ENCODE peak calls at places on chromosomes 12 and 14, in six cellular contexts. G is GM12878, D is HepG2, U is endothelial cell of umbilical vein, S is A549, K is K562. M is an unnamed sample.

GRCh38 chr12:64403708-64404469 is at the start of gene XPOT:
- DNase-seq in G (peak; percentile 84), D (peak; percentile 92), U (peak; percentile 97), S (peak; percentile 97), K (peak; percentile 98), M (peak; percentile 99)

GRCh38 chr12:103244596-103244995 is 251.2 kb downstream of the C12orf42 start:
- DNase-seq in G (no peak), D (no peak), U (no peak), S (no peak), K (no peak), M (no peak)

GRCh38 chr14:93970967-93971634 is 5.3 kb downstream of the ASB2 start:
- DNase-seq in G (no peak), D (no peak), U (no peak), S (no peak), K (no peak), M (peak; percentile 64)

GRCh38 chr14:21055473-21056117 is 2.0 kb upstream of the RNASE8 start:
- DNase-seq in G (no peak), D (peak; percentile 96), U (no peak), S (no peak), K (no peak), M (no peak)

GRCh38 chr12:57237952-57238853 is 8.7 kb downstream of the SHMT2 start:
- DNase-seq in G (no peak), D (no peak), U (no peak), S (no peak), K (peak; percentile 74), M (no peak)

GRCh38 chr14:68172664-68173063 is 353.1 kb downstream of the RAD51B start:
- DNase-seq in G (peak; percentile 43), D (peak; percentile 94), U (peak; percentile 31), S (peak; percentile 65), K (no peak), M (no peak)

GRCh38 chr12:94488449-94488848 is 28.8 kb upstream of the CEP83 start:
- DNase-seq in G (peak; percentile 56), D (no peak), U (no peak), S (no peak), K (no peak), M (peak; percentile 11)

GRCh38 chr14:91409991-91410401 is 7.6 kb downstream of the CCDC88C start:
- DNase-seq in G (no peak), D (no peak), U (no peak), S (no peak), K (no peak), M (no peak)

GRCh38 chr14:22852599-22852939 is 16.2 kb downstream of the MMP14 start:
- DNase-seq in G (no peak), D (no peak), U (no peak), S (no peak), K (no peak), M (no peak)

GRCh38 chr14:39739796-39740195 is 307.6 kb upstream of the FBXO33 start:
- DNase-seq in G (no peak), D (no peak), U (no peak), S (no peak), K (no peak), M (no peak)

GRCh38 chr12:117105902-117106301 is 6.7 kb upstream of the TESC start:
- DNase-seq in G (peak; percentile 51), D (peak; percentile 56), U (no peak), S (no peak), K (no peak), M (no peak)

GRCh38 chr12:126773012-126773411 is 1494.0 kb upstream of the TMEM132C start:
- DNase-seq in G (no peak), D (no peak), U (no peak), S (no peak), K (no peak), M (no peak)

GRCh38 chr12:102169922-102170698 is 27.5 kb downstream of the PMCH start:
- DNase-seq in G (no peak), D (peak; percentile 9), U (peak; percentile 69), S (no peak), K (peak; percentile 52), M (peak; percentile 49)

GRCh38 chr12:105100998-105101397 is 6.5 kb upstream of the WASHC4 start:
- DNase-seq in G (no peak), D (no peak), U (peak; percentile 22), S (no peak), K (no peak), M (peak; percentile 24)

GRCh38 chr12:105561981-105562726 is 231.7 kb downstream of the C12orf75 start:
- DNase-seq in G (no peak), D (no peak), U (peak; percentile 39), S (peak; percentile 72), K (no peak), M (no peak)

GRCh38 chr12:2415568-2415944 is 362.8 kb downstream of the CACNA1C start:
- DNase-seq in G (no peak), D (no peak), U (no peak), S (no peak), K (no peak), M (no peak)

GRCh38 chr14:82635931-82636330 is 1102.3 kb upstream of the SEL1L start:
- DNase-seq in G (no peak), D (no peak), U (no peak), S (no peak), K (no peak), M (no peak)

GRCh38 chr12:53060721-53061276 is 10.9 kb downstream of the TNS2 start:
- DNase-seq in G (no peak), D (no peak), U (peak; percentile 24), S (no peak), K (no peak), M (no peak)

GRCh38 chr14:53529519-53529918 is 376.4 kb upstream of the DDHD1 start:
- DNase-seq in G (no peak), D (peak; percentile 21), U (no peak), S (no peak), K (no peak), M (no peak)

GRCh38 chr12:6826734-6827436 is 1.3 kb upstream of the P3H3 start:
- DNase-seq in G (no peak), D (no peak), U (no peak), S (no peak), K (peak; percentile 15), M (no peak)

GRCh38 chr12:57751788-57752667 is at the start of gene CDK4:
- DNase-seq in G (peak; percentile 99), D (peak; percentile 99), U (peak; percentile 100), S (peak; percentile 96), K (peak; percentile 99), M (peak; percentile 100)

GRCh38 chr12:107660230-107660629 is 25.4 kb upstream of the PWP1 start:
- DNase-seq in G (no peak), D (no peak), U (no peak), S (no peak), K (peak; percentile 24), M (peak; percentile 34)

GRCh38 chr14:64387232-64387737 is 868 bp upstream of the MTHFD1 start:
- DNase-seq in G (no peak), D (peak; percentile 10), U (peak; percentile 41), S (peak; percentile 41), K (peak; percentile 48), M (no peak)

GRCh38 chr12:10632226-10632625 is 18.8 kb upstream of the MAGOHB start:
- DNase-seq in G (no peak), D (no peak), U (no peak), S (no peak), K (no peak), M (no peak)

DNA sequence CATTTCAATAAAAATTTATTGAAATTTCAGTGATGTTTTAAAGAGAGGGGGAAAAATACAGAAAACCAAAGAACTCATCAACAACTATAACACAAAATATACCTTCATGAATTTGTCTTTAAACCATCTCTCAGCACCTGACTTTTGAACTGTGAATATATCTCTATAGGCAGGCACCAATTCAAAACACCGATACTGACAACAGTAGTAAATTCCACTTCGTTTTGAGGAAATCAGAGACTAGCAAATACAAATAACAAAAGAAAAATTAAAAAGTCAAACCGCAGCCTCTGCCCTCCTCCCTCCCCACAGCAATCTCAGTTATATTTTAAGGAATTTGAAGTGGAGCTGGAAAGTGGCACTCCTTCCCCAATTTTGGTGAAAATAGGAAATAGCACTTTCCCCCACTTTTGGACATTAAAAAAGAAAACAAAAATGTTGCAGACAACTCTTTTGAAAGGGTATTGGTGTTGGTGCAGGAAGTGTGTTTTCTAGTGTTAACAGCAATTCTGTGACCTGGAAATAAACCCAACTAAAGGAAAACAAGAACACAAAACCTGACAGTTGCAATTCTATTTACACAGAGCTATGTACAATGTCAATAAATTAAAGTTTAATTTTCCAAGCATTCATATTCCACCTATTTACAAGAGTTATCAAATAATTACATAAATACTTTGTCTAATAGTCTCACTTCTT is 13.6 kb downstream of the TBX3 start:
- DNase-seq in G (no peak), D (no peak), U (peak; percentile 20), S (no peak), K (no peak), M (no peak)
- H3K4me3 ChIP-seq in G (no peak overlapping the region), D (peak overlapping the region; percentile 52), U (no peak overlapping the region), S (no peak overlapping the region), K (no peak overlapping the region), M (no peak overlapping the region)

GRCh38 chr14:60859525-60859924 is 121.4 kb downstream of the TRMT5 start:
- DNase-seq in G (no peak), D (no peak), U (no peak), S (no peak), K (no peak), M (no peak)

GRCh38 chr14:60861545-60862147 is 119.2 kb downstream of the TRMT5 start:
- DNase-seq in G (no peak), D (no peak), U (no peak), S (no peak), K (no peak), M (no peak)

GRCh38 chr14:60856113-60856512 is 121.6 kb downstream of the MNAT1 start:
- DNase-seq in G (no peak), D (no peak), U (no peak), S (no peak), K (no peak), M (no peak)
- TF ChIP-seq MYC in G (no peak), D (no peak), U (no peak), S (no peak), K (no peak), M (no peak)

GRCh38 chr14:50383618-50384225 is 13.0 kb downstream of the CDKL1 start:
- DNase-seq in G (no peak), D (no peak), U (no peak), S (no peak), K (no peak), M (no peak)
- TF ChIP-seq CTCF in G (no peak), D (no peak), U (no peak), S (no peak), K (no peak), M (no peak)

GRCh38 chr12:14961466-14962155 is at the start of gene ARHGDIB:
- DNase-seq in G (peak; percentile 87), D (no peak), U (peak; percentile 90), S (no peak), K (peak; percentile 59), M (peak; percentile 95)
- H3K4me3 ChIP-seq in G (peak within 1 kb of the TSS; percentile 80), D (no peak within 1 kb of the TSS), U (peak within 1 kb of the TSS; percentile 64), S (no peak within 1 kb of the TSS), K (peak within 1 kb of the TSS; percentile 40), M (peak within 1 kb of the TSS; percentile 98)

M was measured in NB4.